ENCODE peak calls at places on chromosomes 11 and 22, in four cellular contexts. M, L, F and S are unnamed samples.

GRCh38 chr11:112882494-112883381 is 78.5 kb upstream of the NCAM1 start:
- DNase-seq in M (no peak), L (no peak), F (no peak), S (no peak)

GRCh38 chr11:20397281-20397680 is 9.8 kb downstream of the PRMT3 start:
- DNase-seq in M (peak), L (peak), F (no peak), S (peak)

GRCh38 chr11:70050243-70050642 is 27.9 kb upstream of the ANO1 start:
- DNase-seq in M (no peak), L (no peak), F (no peak), S (no peak)

GRCh38 chr22:45497746-45498145 is 4.9 kb upstream of the FBLN1 start:
- DNase-seq in M (no peak), L (no peak), F (no peak), S (no peak)

GRCh38 chr11:31805629-31806185 is 5.4 kb downstream of the PAX6 start:
- DNase-seq in M (no peak), L (no peak), F (no peak), S (no peak)

GRCh38 chr11:90448280-90448679 is 225.4 kb upstream of the CHORDC1 start:
- DNase-seq in M (no peak), L (peak), F (no peak), S (no peak)

GRCh38 chr11:105923814-105924213 is 98.2 kb downstream of the MSANTD4 start:
- DNase-seq in M (no peak), L (no peak), F (no peak), S (no peak)

GRCh38 chr22:32044913-32045312 is 1.9 kb downstream of the SLC5A1 start:
- DNase-seq in M (no peak), L (no peak), F (no peak), S (no peak)

GRCh38 chr22:40250608-40251007 is 72.9 kb downstream of the TNRC6B start:
- DNase-seq in M (no peak), L (no peak), F (peak), S (no peak)

GRCh38 chr22:50000587-50001387 is 11.8 kb downstream of the IL17REL start:
- DNase-seq in M (no peak), L (no peak), F (no peak), S (peak)

GRCh38 chr11:72570893-72571741 is 103.1 kb downstream of the PDE2A start:
- DNase-seq in M (no peak), L (no peak), F (no peak), S (no peak)

GRCh38 chr11:11318479-11318878 is 34.6 kb downstream of the CSNK2A3 start:
- DNase-seq in M (no peak), L (no peak), F (no peak), S (no peak)

GRCh38 chr11:32333335-32333991 is 101.9 kb downstream of the WT1 start:
- DNase-seq in M (no peak), L (no peak), F (no peak), S (no peak)

GRCh38 chr22:43796567-43796966 is 15.5 kb downstream of the EFCAB6 start:
- DNase-seq in M (no peak), L (no peak), F (no peak), S (peak)

GRCh38 chr11:14336507-14337503 is 22.2 kb downstream of the RRAS2 start:
- DNase-seq in M (peak), L (peak), F (no peak), S (no peak)

GRCh38 chr22:42473484-42474193 is 41.4 kb upstream of the NFAM1 start:
- DNase-seq in M (peak), L (peak), F (no peak), S (peak)

GRCh38 chr11:88590366-88590765 is 252.8 kb upstream of the CTSC start:
- DNase-seq in M (no peak), L (no peak), F (no peak), S (no peak)

GRCh38 chr11:10477690-10478046 is 22.6 kb downstream of the AMPD3 start:
- DNase-seq in M (no peak), L (no peak), F (no peak), S (no peak)

GRCh38 chr11:65849366-65849765 is 8.6 kb downstream of the CFL1 start:
- DNase-seq in M (no peak), L (no peak), F (no peak), S (no peak)

GRCh38 chr11:122075016-122075415 is 41.0 kb downstream of the BLID start:
- DNase-seq in M (no peak), L (no peak), F (no peak), S (no peak)

GRCh38 chr11:72584293-72584921 is 89.8 kb downstream of the PDE2A start:
- DNase-seq in M (peak), L (no peak), F (no peak), S (no peak)

GRCh38 chr11:85759915-85760314 is 51.0 kb downstream of the SYTL2 start:
- DNase-seq in M (no peak), L (no peak), F (no peak), S (no peak)

GRCh38 chr11:14317659-14318325 is 41.2 kb downstream of the RRAS2 start:
- DNase-seq in M (no peak), L (no peak), F (no peak), S (no peak)

GRCh38 chr22:46079861-46080821 is 70.2 kb upstream of the PPARA start:
- DNase-seq in M (no peak), L (no peak), F (no peak), S (no peak)

GRCh38 chr11:3217751-3218482 is 696 bp downstream of the MRGPRG start:
- DNase-seq in M (no peak), L (no peak), F (no peak), S (no peak)

GRCh38 chr11:130448416-130449068 is at the start of gene ADAMTS15:
- DNase-seq in M (no peak), L (peak), F (no peak), S (peak)

GRCh38 chr11:19962795-19963163 is 197.5 kb downstream of the DBX1 start:
- DNase-seq in M (no peak), L (no peak), F (no peak), S (no peak)

GRCh38 chr11:10605941-10606381 is 37.5 kb upstream of the LYVE1 start:
- DNase-seq in M (no peak), L (peak), F (no peak), S (peak)

GRCh38 chr11:125214466-125215204 is 50.1 kb downstream of the PKNOX2 start:
- DNase-seq in M (no peak), L (no peak), F (no peak), S (no peak)

GRCh38 chr11:57491371-57492061 is 24.0 kb downstream of the SLC43A1 start:
- DNase-seq in M (peak), L (peak), F (no peak), S (peak)

GRCh38 chr11:87097582-87097981 is 59.8 kb downstream of the TMEM135 start:
- DNase-seq in M (peak), L (peak), F (no peak), S (peak)

GRCh38 chr22:30425616-30426394 is at the start of gene MTFP1:
- DNase-seq in M (peak), L (peak), F (no peak), S (peak)

GRCh38 chr11:46114961-46115360 is 6.3 kb downstream of the PHF21A start:
- DNase-seq in M (no peak), L (no peak), F (no peak), S (no peak)

GRCh38 chr11:46117842-46118241 is 3.4 kb downstream of the PHF21A start:
- DNase-seq in M (no peak), L (no peak), F (no peak), S (no peak)

GRCh38 chr11:46119053-46119351 is 2.3 kb downstream of the PHF21A start:
- DNase-seq in M (no peak), L (no peak), F (no peak), S (no peak)

GRCh38 chr11:46114378-46114777 is 6.9 kb downstream of the PHF21A start:
- DNase-seq in M (no peak), L (no peak), F (no peak), S (no peak)

GRCh38 chr11:46116007-46116711 is 5.1 kb downstream of the PHF21A start:
- DNase-seq in M (no peak), L (no peak), F (no peak), S (no peak)
- TF ChIP-seq FOXK2 in M (no peak), L (no peak), F (no peak), S (no peak)

DNA sequence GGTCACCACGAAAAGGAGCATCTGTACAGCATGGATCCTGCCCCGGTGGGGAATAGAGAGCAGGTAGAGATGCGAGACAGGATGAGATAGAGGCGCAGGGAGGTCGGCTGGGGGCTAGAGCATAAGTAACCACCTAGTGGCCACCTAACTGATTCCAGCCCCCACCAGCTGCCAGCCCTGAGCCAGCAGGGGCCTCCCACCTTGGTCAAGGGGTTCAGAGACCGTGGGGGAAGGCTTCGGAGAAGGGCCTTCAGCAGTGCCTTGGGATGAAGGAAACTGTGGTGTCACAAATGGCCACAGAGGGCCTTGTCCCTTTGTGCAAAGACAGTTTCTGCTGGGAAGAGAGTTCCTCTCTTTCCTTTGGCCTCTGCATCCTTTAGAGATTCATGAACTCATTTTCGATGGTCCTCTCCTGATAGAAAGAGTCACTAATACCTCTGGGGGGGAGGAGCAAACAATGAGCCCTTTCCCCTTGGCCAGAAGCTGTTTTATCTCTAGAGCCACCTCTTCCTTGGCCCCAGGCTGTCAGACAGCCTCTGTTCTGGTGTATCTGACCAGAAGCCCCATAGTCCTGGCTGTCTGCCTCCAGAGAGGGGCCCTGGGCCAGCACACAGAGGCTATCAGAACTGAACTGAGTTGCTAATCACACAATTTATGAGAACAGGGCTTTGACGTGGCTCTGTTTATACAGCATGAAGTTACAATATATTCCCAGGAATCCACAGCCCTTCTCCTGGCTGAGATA is 146.0 kb downstream of the PARVA start:
- DNase-seq in M (no peak), L (no peak), F (no peak), S (no peak)
- TF ChIP-seq FOXK2 in M (no peak), L (no peak), F (no peak), S (no peak)

DNA sequence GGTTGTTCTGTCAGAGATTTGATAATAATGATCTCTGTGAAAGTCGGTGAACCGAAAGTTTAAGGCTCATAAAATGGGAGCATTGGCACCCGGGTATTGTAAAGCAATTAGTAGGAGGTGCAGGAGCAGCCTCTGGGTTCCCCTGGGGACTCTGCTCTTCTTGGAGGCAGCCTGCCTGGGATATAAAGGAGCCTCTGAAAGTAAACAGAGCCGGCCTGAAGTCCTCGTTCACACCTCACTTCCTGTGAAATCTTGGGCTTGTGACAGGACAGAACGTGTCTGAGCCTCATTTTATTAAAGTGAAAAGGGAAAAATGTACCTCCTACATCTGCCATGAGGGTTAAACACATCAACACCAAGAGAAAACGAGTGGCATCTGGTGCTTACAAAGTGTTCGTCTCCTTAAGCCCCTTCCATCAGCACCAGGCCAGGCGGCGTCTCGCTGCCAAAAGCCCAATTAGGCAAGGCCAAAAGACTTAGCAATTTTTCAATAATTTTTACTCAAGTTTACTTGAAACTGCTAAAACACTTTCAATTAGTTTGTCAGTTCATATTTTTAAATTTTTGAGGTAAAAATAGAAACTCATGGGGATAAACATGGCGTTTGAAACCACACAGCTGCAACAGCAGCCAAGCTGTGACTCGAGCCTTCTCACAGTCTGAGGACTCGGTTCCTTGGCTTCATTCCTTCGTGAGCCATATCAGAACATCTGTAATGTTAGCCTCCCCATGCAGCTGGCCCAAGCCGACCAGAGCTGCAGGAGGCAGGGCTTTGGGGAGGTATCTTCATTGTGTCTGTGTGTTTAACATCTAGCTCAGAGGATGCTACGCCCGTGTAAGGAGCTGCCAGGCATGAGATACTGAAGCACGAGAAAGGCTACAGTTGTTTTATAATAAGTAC is 33.6 kb downstream of the MAP6 start:
- DNase-seq in M (no peak), L (no peak), F (no peak), S (no peak)
- TF ChIP-seq FOXK2 in M (no peak), L (no peak), F (no peak), S (no peak)

DNA sequence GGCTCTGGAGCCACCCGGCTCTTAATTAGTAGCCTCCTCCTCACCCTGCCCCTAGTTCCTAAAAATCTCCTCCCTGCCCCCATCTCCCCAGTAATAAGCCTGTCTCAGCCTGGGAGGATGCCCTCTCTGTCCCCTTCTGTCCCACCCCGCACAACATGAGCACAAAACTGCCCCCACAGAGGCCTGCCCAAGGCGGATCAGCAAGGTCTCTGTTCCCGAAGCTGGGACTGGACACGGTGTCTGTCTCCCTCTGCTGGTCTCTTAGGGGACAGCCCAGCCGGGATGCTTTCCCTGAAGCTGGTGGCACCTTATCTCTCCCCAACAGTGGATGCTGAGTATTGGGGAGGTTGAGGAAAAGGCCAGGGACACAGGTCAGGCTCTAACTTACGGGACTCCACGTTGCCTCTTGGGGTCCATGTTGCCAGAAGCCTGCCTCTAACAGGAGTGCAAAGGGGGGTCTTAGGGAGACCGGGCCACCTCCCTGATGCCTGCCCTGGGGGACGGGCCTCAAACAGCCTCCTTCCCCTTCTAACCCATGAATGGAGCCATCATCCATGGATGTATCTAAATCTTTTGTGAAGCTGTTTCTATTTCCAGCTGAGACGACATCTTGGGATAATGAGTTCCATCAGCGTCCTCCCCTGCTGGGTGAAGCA is 9.2 kb upstream of the RAD9A start:
- DNase-seq in M (peak), L (peak), F (no peak), S (peak)
- TF ChIP-seq FOXK2 in M (no peak), L (no peak), F (no peak), S (no peak)

GRCh38 chr11:27215471-27216267 is 147.3 kb downstream of the CCDC34 start:
- DNase-seq in M (no peak), L (no peak), F (no peak), S (no peak)
- TF ChIP-seq FOXK2 in M (no peak), L (no peak), F (no peak), S (no peak)

DNA sequence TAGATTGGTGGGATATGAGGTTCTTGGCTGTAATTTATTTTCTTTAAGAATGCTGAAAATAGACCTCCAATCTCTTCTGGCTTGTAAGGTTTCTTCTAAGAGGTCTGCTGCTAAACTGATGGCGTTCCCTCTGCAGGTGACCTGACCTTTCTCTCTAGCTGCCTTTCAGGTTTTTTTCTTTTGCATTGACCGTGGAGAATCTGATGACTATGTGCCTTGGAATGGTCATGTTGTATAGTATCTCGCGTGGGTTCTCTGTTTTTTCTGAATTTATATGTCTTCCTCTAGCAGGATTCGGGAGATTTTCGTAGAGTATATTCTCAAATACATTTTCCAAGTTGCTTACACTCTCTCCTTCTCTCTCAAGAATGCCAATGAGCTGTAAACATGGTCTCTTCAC is 122.2 kb downstream of the DDX10 start:
- DNase-seq in M (no peak), L (no peak), F (no peak), S (no peak)
- TF ChIP-seq FOXK2 in M (no peak), L (no peak), F (no peak), S (no peak)

GRCh38 chr11:119489087-119489486 is 66.1 kb upstream of the THY1 start:
- DNase-seq in M (no peak), L (no peak), F (no peak), S (no peak)
- TF ChIP-seq FOXK2 in M (no peak), L (no peak), F (no peak), S (no peak)

GRCh38 chr22:38422615-38423511 is 32.1 kb downstream of the KCNJ4 start:
- DNase-seq in M (no peak), L (no peak), F (no peak), S (no peak)
- TF ChIP-seq FOXK2 in M (no peak), L (no peak), F (no peak), S (no peak)